ENCODE peak calls at places on chromosomes 2 and 18, in six cellular contexts. C is neural progenitor cell, P is H9, Z is HCT116, U is neuronal stem cell, O is GM23248. D is an unnamed sample.

GRCh38 chr2:42424033-42424432 is 63.0 kb upstream of the COX7A2L start:
- DNase-seq in O (peak), P (no peak), Z (no peak), U (no peak), C (no peak), D (peak)

GRCh38 chr2:197215988-197216979 is 94.3 kb downstream of the ANKRD44 start:
- DNase-seq in U (no peak), C (no peak), Z (no peak), O (peak), P (no peak), D (peak)

GRCh38 chr2:215779912-215780311 is 233.4 kb downstream of the MREG start:
- DNase-seq in O (no peak), C (no peak), Z (no peak), P (no peak), U (no peak), D (no peak)

GRCh38 chr2:31197166-31197565 is 20.1 kb downstream of the CAPN14 start:
- DNase-seq in O (no peak), C (no peak), U (no peak), P (no peak), Z (no peak), D (no peak)

GRCh38 chr2:226198956-226199355 is 600.7 kb downstream of the IRS1 start:
- DNase-seq in P (no peak), Z (no peak), O (no peak), U (no peak), C (no peak), D (no peak)

GRCh38 chr2:46065152-46065551 is 232.1 kb upstream of the EPAS1 start:
- DNase-seq in P (no peak), O (peak), U (no peak), C (no peak), Z (no peak), D (no peak)

GRCh38 chr2:30197570-30197969 is 33.8 kb upstream of the LBH start:
- DNase-seq in U (no peak), C (peak), O (no peak), Z (no peak), P (peak), D (no peak)

GRCh38 chr2:163756588-163756987 is 20.8 kb upstream of the FIGN start:
- DNase-seq in C (no peak), P (no peak), O (no peak), U (no peak), Z (no peak), D (peak)

GRCh38 chr2:37875332-37875976 is 49.6 kb upstream of the RMDN2 start:
- DNase-seq in C (peak), Z (no peak), O (no peak), P (no peak), U (no peak), D (no peak)

GRCh38 chr2:231162036-231162345 is 36.4 kb upstream of the ARMC9 start:
- DNase-seq in O (peak), U (no peak), C (no peak), Z (no peak), P (no peak), D (peak)

GRCh38 chr2:219308142-219309093 is 783 bp downstream of the PTPRN start:
- DNase-seq in P (peak), C (peak), O (peak), Z (peak), U (peak), D (peak)

GRCh38 chr2:158056875-158057274 is 44.8 kb upstream of the UPP2 start:
- DNase-seq in C (no peak), P (no peak), Z (no peak), U (no peak), O (no peak), D (no peak)

GRCh38 chr2:219574509-219575311 is 2.6 kb downstream of the INHA start:
- DNase-seq in Z (no peak), C (no peak), U (no peak), P (no peak), O (no peak), D (no peak)

GRCh38 chr2:202172439-202173191 is 65.8 kb downstream of the SUMO1 start:
- DNase-seq in P (no peak), O (no peak), U (no peak), Z (no peak), C (no peak), D (no peak)

GRCh38 chr2:46036929-46037328 is 260.3 kb upstream of the EPAS1 start:
- DNase-seq in Z (no peak), C (no peak), U (no peak), P (no peak), O (peak), D (peak)

GRCh38 chr2:8324164-8324848 is 357.6 kb upstream of the ID2 start:
- DNase-seq in C (no peak), U (no peak), P (no peak), Z (no peak), O (no peak), D (peak)

GRCh38 chr2:24658531-24659202 is 134.5 kb downstream of the PTRHD1 start:
- DNase-seq in O (peak), P (no peak), Z (no peak), U (no peak), C (no peak), D (no peak)

GRCh38 chr2:100817388-100817985 is 2.5 kb upstream of the NPAS2 start:
- DNase-seq in Z (no peak), P (no peak), U (no peak), O (no peak), C (no peak), D (no peak)

GRCh38 chr2:18491577-18491976 is 68.9 kb downstream of the RDH14 start:
- DNase-seq in O (no peak), C (no peak), Z (no peak), P (no peak), U (no peak), D (no peak)

GRCh38 chr2:121316986-121317385 is 32.0 kb upstream of the TFCP2L1 start:
- DNase-seq in O (no peak), U (no peak), C (no peak), P (no peak), Z (no peak), D (no peak)

GRCh38 chr2:42238644-42239288 is 69.6 kb downstream of the EML4 start:
- DNase-seq in O (peak), C (peak), Z (peak), P (peak), U (no peak), D (no peak)

GRCh38 chr2:44912660-44913059 is 28.8 kb upstream of the SIX3 start:
- DNase-seq in O (peak), Z (no peak), U (no peak), C (no peak), P (no peak), D (peak)

GRCh38 chr2:189836644-189837043 is 52.4 kb downstream of the PMS1 start:
- DNase-seq in Z (no peak), O (peak), U (no peak), C (no peak), P (no peak), D (peak)

GRCh38 chr2:214492152-214492551 is 81.3 kb downstream of the VWC2L start:
- DNase-seq in U (no peak), Z (no peak), O (no peak), P (no peak), C (no peak), D (no peak)

GRCh38 chr2:3603536-3604206 is 8.8 kb downstream of the COLEC11 start:
- DNase-seq in Z (no peak), O (no peak), U (no peak), C (no peak), P (no peak), D (no peak)

GRCh38 chr2:66696374-66696773 is 261.4 kb downstream of the MEIS1 start:
- DNase-seq in O (no peak), C (no peak), U (no peak), P (no peak), Z (no peak), D (no peak)

GRCh38 chr2:230746213-230746612 is 33.6 kb downstream of the CAB39 start:
- DNase-seq in C (no peak), U (no peak), Z (no peak), O (no peak), P (no peak), D (no peak)

GRCh38 chr2:159637988-159638501 is 21.7 kb upstream of the BAZ2B start:
- DNase-seq in P (no peak), C (no peak), U (no peak), Z (peak), O (peak), D (peak)

GRCh38 chr2:237524631-237525030 is 37.6 kb downstream of the MLPH start:
- DNase-seq in Z (no peak), P (no peak), C (no peak), O (no peak), U (no peak), D (no peak)

GRCh38 chr2:97717618-97718005 is 4.2 kb downstream of the ZAP70 start:
- DNase-seq in C (no peak), O (no peak), Z (no peak), P (no peak), U (no peak), D (no peak)
- H3K9ac ChIP-seq in C (no peak), O (no peak), Z (no peak), P (no peak), U (no peak), D (no peak)

DNA sequence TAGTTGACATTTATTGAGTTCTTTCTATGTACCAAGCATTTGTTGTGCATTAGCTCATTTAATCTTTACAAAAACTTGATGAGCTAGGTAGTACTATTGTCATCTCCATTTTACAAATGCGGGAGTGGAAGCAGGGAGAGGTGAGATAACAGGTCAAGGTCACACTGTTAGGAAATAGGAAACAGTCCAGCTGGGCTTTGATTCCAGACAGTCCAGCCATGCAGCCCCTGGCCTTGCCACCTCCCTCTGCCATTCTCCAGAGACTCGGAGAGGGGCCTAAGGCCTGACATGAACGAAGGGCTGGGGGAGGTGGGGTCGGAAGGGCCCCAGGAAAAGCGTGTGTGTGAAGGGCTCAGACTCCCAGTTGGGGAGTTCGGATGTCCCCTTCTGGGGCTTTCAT is 55.6 kb downstream of the ODC1 start:
- DNase-seq in O (no peak), P (no peak), C (no peak), U (no peak), Z (no peak), D (no peak)
- H2AFZ ChIP-seq in O (no peak), P (no peak), C (no peak), U (no peak), Z (no peak), D (no peak)

GRCh38 chr2:134072973-134073490 is 180.8 kb upstream of the MGAT5 start:
- DNase-seq in C (no peak), Z (no peak), U (no peak), O (no peak), P (no peak), D (no peak)
- H3K27ac ChIP-seq in C (no peak), Z (no peak), U (no peak), O (no peak), P (no peak), D (no peak)

DNA sequence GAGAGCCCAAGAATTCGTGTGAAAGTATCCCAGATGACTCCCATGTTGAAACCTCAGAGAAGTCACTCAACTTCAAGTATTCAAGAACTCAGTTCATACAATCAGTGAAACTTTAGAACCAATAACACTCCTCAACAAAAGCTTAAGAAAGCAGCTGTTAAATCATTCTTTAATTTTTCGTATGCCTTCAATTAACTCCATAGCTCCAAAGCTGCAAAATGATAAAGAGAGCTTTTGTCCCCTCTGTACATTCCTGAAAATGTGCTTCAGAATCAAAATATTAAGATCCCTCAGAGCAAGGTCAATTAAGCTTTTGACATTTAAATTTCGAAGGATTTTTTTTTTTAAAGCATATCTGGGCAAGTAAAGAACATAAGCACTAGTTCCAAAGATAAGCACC is 4.7 kb downstream of the COBLL1 start:
- DNase-seq in O (no peak), P (no peak), U (no peak), C (no peak), Z (no peak), D (no peak)
- H3K9ac ChIP-seq in O (no peak), P (no peak), U (no peak), C (no peak), Z (no peak), D (no peak)

DNA sequence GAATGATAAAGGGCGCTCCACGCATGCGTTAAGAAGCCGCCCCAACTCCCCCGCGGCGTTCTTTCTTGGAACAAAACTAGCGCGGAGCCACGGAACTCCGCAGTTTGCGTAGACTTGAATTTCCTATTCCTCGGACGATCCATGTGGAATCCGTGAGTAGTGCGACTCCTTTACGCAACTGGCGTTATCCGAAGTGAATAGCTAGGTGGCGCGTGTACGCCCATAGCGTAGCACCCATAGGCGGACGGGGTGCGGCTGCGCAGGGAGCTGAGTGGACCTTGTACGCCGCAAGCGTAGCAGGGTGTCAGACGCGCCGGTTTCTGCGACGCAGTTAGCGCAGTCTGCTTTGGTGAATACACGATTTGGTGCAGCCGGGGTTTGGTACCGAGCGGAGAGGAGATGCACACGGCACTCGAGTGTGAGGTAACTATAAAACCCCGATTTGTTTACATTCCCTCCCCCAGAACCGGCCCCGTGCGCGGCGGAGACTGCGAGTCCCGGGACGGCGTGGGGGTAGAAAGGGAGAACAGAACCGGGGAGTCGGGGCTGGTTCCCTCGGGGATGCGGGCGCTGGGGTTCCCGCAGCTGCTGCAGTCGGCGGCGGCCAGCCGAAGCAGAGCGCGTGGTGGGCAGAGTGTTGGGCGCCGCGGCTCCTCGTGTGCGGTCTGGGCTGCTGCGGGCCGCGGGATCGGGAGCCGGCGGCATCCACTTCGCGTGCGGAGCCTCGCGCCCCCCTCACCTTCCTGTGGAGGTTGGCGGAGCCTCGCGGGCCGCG is at the start of gene SLC39A10:
- DNase-seq in C (peak), U (peak), P (peak), O (peak), Z (peak), D (peak)
- H2AFZ ChIP-seq in C (peak), U (peak), P (peak), O (peak), Z (peak), D (peak)

GRCh38 chr2:27796991-27797752 is 25.7 kb downstream of the MRPL33 start:
- DNase-seq in Z (no peak), P (no peak), U (no peak), O (no peak), C (no peak), D (no peak)

GRCh38 chr2:27798948-27799645 is 27.6 kb downstream of the MRPL33 start:
- DNase-seq in P (peak), U (peak), O (peak), Z (peak), C (peak), D (peak)

GRCh38 chr2:27800856-27801255 is 29.3 kb downstream of the MRPL33 start:
- DNase-seq in O (no peak), P (no peak), U (no peak), Z (no peak), C (no peak), D (no peak)

GRCh38 chr2:27798476-27798875 is 27.0 kb downstream of the MRPL33 start:
- DNase-seq in Z (no peak), C (no peak), U (no peak), O (no peak), P (no peak), D (no peak)

GRCh38 chr2:27799646-27800010 is 28.1 kb downstream of the MRPL33 start:
- DNase-seq in U (no peak), Z (no peak), O (peak), P (no peak), C (no peak), D (no peak)
- H3K27ac ChIP-seq in U (peak), Z (peak), O (peak), P (no peak), C (no peak), D (peak)

GRCh38 chr18:74488354-74488753 is 7.8 kb upstream of the CNDP2 start:
- DNase-seq in C (no peak), U (no peak), Z (no peak), P (no peak), O (no peak), D (no peak)

GRCh38 chr18:74488864-74489263 is 7.3 kb upstream of the CNDP2 start:
- DNase-seq in P (no peak), O (no peak), U (no peak), Z (no peak), C (no peak), D (no peak)

GRCh38 chr18:74489631-74490030 is 6.5 kb upstream of the CNDP2 start:
- DNase-seq in Z (no peak), C (no peak), O (peak), U (no peak), P (no peak), D (peak)

GRCh38 chr18:74482697-74483096 is 13.5 kb upstream of the CNDP2 start:
- DNase-seq in O (no peak), Z (no peak), P (no peak), U (no peak), C (no peak), D (no peak)

GRCh38 chr18:74485860-74486849 is 10.0 kb upstream of the CNDP2 start:
- DNase-seq in U (no peak), C (no peak), P (no peak), Z (no peak), O (no peak), D (no peak)
- H3K9ac ChIP-seq in U (no peak), C (no peak), P (no peak), Z (no peak), O (no peak), D (no peak)

GRCh38 chr2:207487650-207488315 is 42.0 kb upstream of the CREB1 start:
- DNase-seq in P (no peak), O (peak), C (no peak), U (no peak), Z (peak), D (peak)
- H2AFZ ChIP-seq in P (no peak), O (peak), C (no peak), U (peak), Z (no peak), D (no peak)

GRCh38 chr2:173086518-173087213 is 11.0 kb downstream of the MAP3K20 start:
- DNase-seq in O (peak), P (no peak), Z (no peak), U (no peak), C (no peak), D (peak)
- H3K27ac ChIP-seq in O (peak), P (no peak), Z (no peak), U (no peak), C (no peak), D (peak)